ENCODE peak calls at places on chromosomes 12 and 14, in eight cellular contexts. H, T, U, F, Q, S, L and A are unnamed samples.

GRCh38 chr14:103127356-103127755 is 4.1 kb downstream of the TNFAIP2 start:
- DNase-seq in H (no peak), T (peak; percentile 13), U (no peak), F (no peak), Q (no peak), S (peak; percentile 83), L (no peak), A (no peak)

GRCh38 chr12:119835068-119835467 is 42.1 kb downstream of the CIT start:
- DNase-seq in H (no peak), T (no peak), U (no peak), F (no peak), Q (peak; percentile 31), S (no peak), L (no peak), A (no peak)

GRCh38 chr12:66693901-66694513 is 15.1 kb upstream of the GRIP1 start:
- DNase-seq in H (peak; percentile 69), T (no peak), U (no peak), F (peak; percentile 9), Q (peak; percentile 80), S (no peak), L (no peak), A (no peak)

GRCh38 chr14:71056168-71056567 is 148.9 kb downstream of the PCNX1 start:
- DNase-seq in H (no peak), T (no peak), U (no peak), F (no peak), Q (no peak), S (no peak), L (no peak), A (no peak)

GRCh38 chr14:28461379-28461778 is 305.2 kb upstream of the FOXG1 start:
- DNase-seq in H (peak; percentile 27), T (no peak), U (no peak), F (no peak), Q (peak; percentile 29), S (no peak), L (no peak), A (no peak)

GRCh38 chr14:67480011-67480410 is 8.5 kb downstream of the TMEM229B start:
- DNase-seq in H (no peak), T (no peak), U (no peak), F (no peak), Q (no peak), S (peak; percentile 40), L (no peak), A (no peak)

GRCh38 chr14:91745329-91745728 is 13.4 kb upstream of the CATSPERB start:
- DNase-seq in H (peak; percentile 83), T (no peak), U (no peak), F (no peak), Q (no peak), S (no peak), L (no peak), A (no peak)

GRCh38 chr14:21913759-21914158 is 240.1 kb upstream of the OR4E1 start:
- DNase-seq in H (peak; percentile 82), T (no peak), U (peak; percentile 61), F (peak; percentile 71), Q (peak; percentile 71), S (no peak), L (no peak), A (no peak)

GRCh38 chr12:71639341-71639760 is 24.3 kb downstream of the ZFC3H1 start:
- DNase-seq in H (no peak), T (no peak), U (no peak), F (no peak), Q (no peak), S (no peak), L (no peak), A (no peak)

GRCh38 chr12:105878964-105879363 is 259.8 kb downstream of the NUAK1 start:
- DNase-seq in H (peak; percentile 49), T (no peak), U (no peak), F (no peak), Q (no peak), S (no peak), L (no peak), A (no peak)

GRCh38 chr12:104524026-104524425 is 67.3 kb downstream of the CHST11 start:
- DNase-seq in H (no peak), T (no peak), U (no peak), F (no peak), Q (peak; percentile 46), S (no peak), L (no peak), A (no peak)

GRCh38 chr12:6207254-6207942 is 7.2 kb downstream of the CD9 start:
- DNase-seq in H (no peak), T (no peak), U (no peak), F (no peak), Q (no peak), S (no peak), L (no peak), A (no peak)

GRCh38 chr12:112001555-112001954 is 11.4 kb downstream of the TMEM116 start:
- DNase-seq in H (no peak), T (no peak), U (no peak), F (no peak), Q (peak; percentile 14), S (no peak), L (no peak), A (no peak)

GRCh38 chr12:121748218-121748570 is 35.6 kb downstream of the TMEM120B start:
- DNase-seq in H (no peak), T (no peak), U (no peak), F (no peak), Q (no peak), S (no peak), L (no peak), A (no peak)

GRCh38 chr12:38137716-38138115 is 178.9 kb upstream of the ALG10B start:
- DNase-seq in H (no peak), T (no peak), U (no peak), F (no peak), Q (no peak), S (no peak), L (no peak), A (no peak)

GRCh38 chr12:25970916-25971674 is 12.6 kb downstream of the RASSF8 start:
- DNase-seq in H (no peak), T (no peak), U (no peak), F (no peak), Q (peak; percentile 43), S (no peak), L (no peak), A (no peak)
- TF ChIP-seq CTCF in H (peak; percentile 11), T (peak; percentile 36), U (no peak), F (peak; percentile 47), Q (peak; percentile 37), S (peak; percentile 67), L (peak; percentile 25), A (peak; percentile 33)

DNA sequence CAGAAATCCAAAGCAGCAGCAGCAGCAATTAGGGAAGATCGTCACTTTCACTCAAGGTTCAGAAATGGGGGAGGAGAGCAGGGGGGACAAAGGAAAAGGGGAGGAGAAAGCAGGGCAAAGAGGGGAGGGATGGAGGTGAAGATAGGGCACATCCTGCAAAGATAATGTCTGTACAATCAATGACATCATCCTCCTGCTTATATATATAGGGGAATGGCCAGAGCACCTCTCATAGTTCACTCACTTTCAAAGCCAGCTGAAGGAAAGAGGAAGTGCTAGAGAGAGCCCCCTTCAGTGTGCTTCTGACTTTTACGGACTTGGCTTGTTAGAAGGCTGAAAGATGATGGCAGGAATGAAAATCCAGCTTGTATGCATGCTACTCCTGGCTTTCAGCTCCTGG is at the start of gene NTS:
- DNase-seq in H (peak; percentile 7), T (no peak), U (no peak), F (no peak), Q (peak; percentile 5), S (no peak), L (no peak), A (no peak)
- TF ChIP-seq CTCF in H (no peak), T (no peak), U (no peak), F (no peak), Q (no peak), S (no peak), L (no peak), A (no peak)

GRCh38 chr12:57215668-57216013 is 953 bp upstream of the NXPH4 start:
- DNase-seq in H (no peak), T (no peak), U (no peak), F (no peak), Q (peak; percentile 32), S (no peak), L (no peak), A (no peak)

GRCh38 chr12:57214398-57214781 is 2.2 kb upstream of the NXPH4 start:
- DNase-seq in H (peak; percentile 44), T (peak; percentile 57), U (peak; percentile 59), F (peak; percentile 71), Q (peak; percentile 65), S (no peak), L (peak; percentile 81), A (peak; percentile 69)

GRCh38 chr12:57215065-57215464 is 1.5 kb upstream of the NXPH4 start:
- DNase-seq in H (no peak), T (no peak), U (no peak), F (no peak), Q (no peak), S (no peak), L (no peak), A (no peak)

GRCh38 chr12:57216931-57217871 is 607 bp downstream of the NXPH4 start:
- DNase-seq in H (no peak), T (no peak), U (no peak), F (no peak), Q (peak; percentile 40), S (no peak), L (no peak), A (no peak)

DNA sequence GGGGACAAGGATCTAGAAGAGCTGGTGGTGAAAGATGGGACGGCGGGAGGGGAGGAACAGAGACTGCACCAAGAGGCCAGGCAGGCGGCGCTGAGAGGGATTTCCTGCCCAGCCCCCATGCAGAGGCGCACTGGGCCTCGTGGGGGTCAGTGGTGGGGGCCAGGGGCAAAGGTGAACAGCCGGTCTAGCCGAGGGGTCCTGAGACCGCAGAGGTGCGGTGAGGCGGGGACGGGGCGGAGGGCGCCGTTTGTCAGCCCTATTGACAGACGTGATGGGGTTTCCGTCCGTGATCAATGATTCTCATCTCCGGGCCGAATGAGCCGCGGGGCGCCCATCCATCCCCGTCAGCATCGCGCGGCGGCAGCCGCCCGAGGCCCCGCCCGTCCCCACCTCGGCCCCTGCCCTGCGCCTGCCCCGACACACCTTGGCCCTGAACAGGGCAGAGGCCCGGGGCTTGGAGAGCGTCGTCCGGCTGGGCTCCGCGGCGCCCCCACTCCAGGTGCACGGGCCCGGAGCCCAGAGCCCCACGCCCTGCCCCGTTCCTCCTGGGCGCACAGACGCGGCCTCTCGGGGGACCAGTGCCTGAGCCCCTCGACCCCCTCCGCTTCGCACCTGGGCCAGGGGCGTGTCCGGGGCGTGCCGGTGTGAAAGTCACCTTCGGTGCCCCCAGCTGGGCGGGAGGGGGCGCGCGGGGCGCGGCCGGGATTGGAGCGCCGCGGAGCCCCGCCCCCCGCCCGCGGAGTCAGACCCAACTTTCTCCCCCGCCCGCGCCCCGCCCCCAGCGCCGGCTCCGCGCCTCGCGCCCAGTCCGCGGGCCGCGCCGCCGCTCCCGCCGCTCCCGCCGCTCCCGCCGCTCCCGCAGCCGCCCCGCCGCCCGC is at the start of gene NXPH4:
- DNase-seq in H (no peak), T (peak; percentile 55), U (peak; percentile 53), F (no peak), Q (no peak), S (no peak), L (no peak), A (no peak)
- TF ChIP-seq CTCF in H (no peak), T (no peak), U (no peak), F (no peak), Q (no peak), S (peak; percentile 41), L (no peak), A (no peak)

DNA sequence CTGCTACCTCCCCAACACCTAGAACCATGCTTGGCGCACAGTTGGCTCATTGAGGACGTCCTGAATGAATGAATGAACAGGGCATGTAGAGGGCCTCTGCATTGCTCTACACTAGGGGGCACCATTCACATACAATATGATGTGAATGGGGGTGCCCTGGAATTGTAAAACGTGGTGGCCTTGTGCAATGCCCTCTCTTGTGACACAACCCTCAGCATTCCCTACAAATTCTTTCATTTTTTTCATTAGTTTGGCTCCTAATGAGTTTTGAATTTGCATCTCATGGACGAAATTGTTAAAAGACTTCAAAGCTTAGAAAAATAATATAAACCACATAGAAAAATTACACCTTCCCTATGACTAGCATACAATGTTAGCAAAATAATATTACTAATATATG is 2.3 kb upstream of the DIO2 start:
- DNase-seq in H (peak; percentile 50), T (no peak), U (no peak), F (no peak), Q (peak; percentile 85), S (no peak), L (no peak), A (no peak)
- TF ChIP-seq CTCF in H (peak; percentile 71), T (peak; percentile 34), U (peak; percentile 37), F (peak; percentile 49), Q (peak; percentile 80), S (peak; percentile 73), L (peak; percentile 11), A (no peak)